ENCODE peak calls at places on chromosomes 16 and 17, in nine cellular contexts. H is DND-41, Q is neural progenitor cell, Y is A673, Z is fibroblast of lung, F is GM23248, P is K562, M is HCT116, I is GM23338. L is an unnamed sample. For H3K36me3, the result is how much of the 10 kb centered on the place peaks cover.

GRCh38 chr17:4576729-4577322 is 7.5 kb upstream of the SMTNL2 start:
- DNase-seq in F (no peak), Y (no peak), H (no peak), Q (peak), I (peak), Z (peak), P (no peak), M (no peak), L (no peak)

GRCh38 chr17:8965394-8966168 is at the start of gene PIK3R5:
- DNase-seq in P (peak), H (peak), M (no peak), Y (no peak), Q (peak), Z (no peak), F (no peak), I (peak), L (no peak)

GRCh38 chr16:30054959-30055553 is 10.5 kb upstream of the ALDOA start:
- DNase-seq in Z (no peak), P (peak), Y (no peak), I (peak), H (peak), Q (peak), M (no peak), F (no peak), L (no peak)

GRCh38 chr16:50505714-50506542 is 42.3 kb upstream of the NKD1 start:
- DNase-seq in F (no peak), Z (no peak), H (no peak), P (no peak), M (no peak), Q (peak), Y (no peak), I (peak), L (no peak)

GRCh38 chr17:53979991-53980390 is 157.3 kb downstream of the KIF2B start:
- DNase-seq in H (no peak), F (no peak), M (no peak), Z (no peak), Q (peak), I (peak), Y (no peak), P (no peak), L (no peak)

GRCh38 chr17:29585080-29585751 is 4.2 kb downstream of the GIT1 start:
- DNase-seq in P (no peak), I (peak), H (no peak), M (no peak), Z (no peak), Q (no peak), F (no peak), Y (no peak), L (no peak)

GRCh38 chr17:13931111-13931526 is 138.2 kb upstream of the COX10 start:
- DNase-seq in Z (peak), H (no peak), I (no peak), P (no peak), M (no peak), F (peak), Q (no peak), Y (no peak), L (no peak)

GRCh38 chr16:78199325-78200022 is 100.0 kb downstream of the WWOX start:
- DNase-seq in P (no peak), F (no peak), Y (no peak), H (no peak), Z (no peak), I (no peak), Q (no peak), M (no peak), L (no peak)

GRCh38 chr17:42180922-42181850 is at the start of gene KCNH4:
- DNase-seq in Q (peak), Z (peak), Y (peak), P (peak), I (peak), F (peak), M (peak), H (peak), L (no peak)
- TF ChIP-seq EZH2 in Q (peak), Z (peak), Y (no peak), P (no peak), I (no peak), F (no peak), M (no peak), H (no peak), L (no peak)

GRCh38 chr17:43349142-43349541 is 49.7 kb upstream of the ARL4D start:
- DNase-seq in Q (no peak), I (no peak), Y (no peak), F (no peak), Z (no peak), M (no peak), P (no peak), H (no peak), L (no peak)
- H3K4me3 ChIP-seq in Q (no peak), I (no peak), Y (no peak), F (no peak), Z (no peak), M (no peak), P (no peak), H (no peak), L (no peak)

DNA sequence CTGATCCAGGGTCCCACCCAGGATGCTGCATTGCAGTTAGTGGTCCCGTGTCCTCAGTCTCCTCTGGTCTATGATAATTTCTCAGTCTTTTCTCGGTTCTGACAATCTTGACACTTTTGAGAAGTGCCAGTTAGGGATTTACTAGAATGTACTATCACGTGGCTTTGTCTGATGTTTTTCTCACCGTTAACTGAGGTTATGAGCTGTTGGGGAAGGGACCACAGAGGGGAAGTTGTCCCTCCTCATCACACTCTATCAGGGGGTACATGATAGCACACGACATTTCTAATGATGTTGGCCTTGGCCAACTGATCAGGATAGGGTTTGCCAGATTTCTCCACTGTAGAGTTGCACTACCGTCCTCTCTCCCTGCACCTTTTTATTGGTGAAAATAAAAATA is 250.9 kb upstream of the SDK2 start:
- DNase-seq in F (no peak), Z (no peak), Y (no peak), I (no peak), Q (no peak), M (no peak), H (no peak), P (no peak), L (no peak)
- H3K36me3 ChIP-seq in F (under half), Z (under half), Y (under half), I (under half), Q (under half), M (under half), H (under half), P (under half), L (under half)

GRCh38 chr17:41800601-41801373 is 11.0 kb downstream of the P3H4 start:
- DNase-seq in Q (peak), Y (no peak), M (peak), P (peak), I (peak), H (no peak), Z (peak), F (peak), L (no peak)

GRCh38 chr17:41801374-41802062 is 10.2 kb downstream of the P3H4 start:
- DNase-seq in M (peak), Z (peak), P (peak), F (peak), Y (peak), Q (peak), H (peak), I (peak), L (no peak)

GRCh38 chr17:41799366-41799765 is 12.4 kb downstream of the P3H4 start:
- DNase-seq in P (no peak), M (no peak), Z (no peak), I (no peak), Y (no peak), Q (no peak), H (no peak), F (no peak), L (no peak)

GRCh38 chr17:41806685-41807445 is 4.9 kb downstream of the P3H4 start:
- DNase-seq in I (no peak), Z (no peak), H (no peak), P (no peak), Q (no peak), Y (no peak), F (no peak), M (no peak), L (no peak)

GRCh38 chr17:41802961-41803682 is 8.6 kb downstream of the P3H4 start:
- DNase-seq in M (no peak), Y (no peak), I (peak), H (no peak), Z (no peak), F (no peak), Q (no peak), P (no peak), L (no peak)
- TF ChIP-seq EZH2 in M (no peak), Y (no peak), I (no peak), H (no peak), Z (no peak), F (no peak), Q (no peak), P (no peak), L (no peak)

GRCh38 chr17:63446218-63446980 is at the start of gene CYB561:
- DNase-seq in M (peak), I (peak), Y (peak), F (peak), Q (peak), H (no peak), P (peak), Z (peak), L (no peak)

GRCh38 chr17:63445571-63446217 is 412 bp downstream of the CYB561 start:
- DNase-seq in P (peak), Z (no peak), F (peak), Y (no peak), Q (peak), M (peak), H (no peak), I (peak), L (no peak)

GRCh38 chr17:63443053-63443452 is 3.1 kb downstream of the CYB561 start:
- DNase-seq in Q (no peak), M (no peak), Y (no peak), H (no peak), F (no peak), P (no peak), I (no peak), Z (no peak), L (no peak)

GRCh38 chr17:63444457-63444856 is 1.6 kb downstream of the CYB561 start:
- DNase-seq in P (no peak), F (no peak), H (no peak), Z (no peak), Y (no peak), Q (no peak), I (no peak), M (no peak), L (no peak)

DNA sequence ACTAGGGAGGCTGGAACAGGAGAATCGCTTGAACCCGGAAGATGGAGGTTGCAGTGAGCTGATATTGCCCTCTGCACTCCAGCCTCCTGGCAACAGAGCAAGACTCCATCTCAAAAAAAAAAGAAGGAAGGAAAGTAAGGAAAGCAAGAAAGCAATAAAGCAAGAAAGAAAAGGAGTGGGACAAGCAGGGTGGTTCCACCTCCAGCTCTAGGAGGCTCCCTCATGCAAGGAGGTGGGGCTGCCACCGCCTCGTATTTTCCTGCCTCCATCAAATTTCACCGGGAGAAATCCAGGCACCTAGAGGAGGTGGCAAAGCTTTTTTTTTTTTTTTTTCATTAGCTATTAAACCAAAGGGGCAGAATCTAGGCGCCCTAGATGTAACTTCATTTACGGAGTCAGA is 1.0 kb downstream of the CYB561 start:
- DNase-seq in Q (no peak), I (no peak), P (no peak), M (no peak), F (peak), Y (no peak), Z (no peak), H (no peak), L (no peak)
- H3K4me3 ChIP-seq in Q (peak), I (peak), P (peak), M (peak), F (peak), Y (no peak), Z (peak), H (no peak), L (no peak)

GRCh38 chr17:42817866-42818265 is 6.2 kb downstream of the BECN1 start:
- DNase-seq in F (peak), Y (no peak), M (no peak), I (no peak), P (no peak), H (no peak), Q (no peak), Z (no peak), L (no peak)
- H3K36me3 ChIP-seq in F (half or more), Y (under half), M (half or more), I (under half), P (half or more), H (half or more), Q (under half), Z (under half), L (half or more)

DNA sequence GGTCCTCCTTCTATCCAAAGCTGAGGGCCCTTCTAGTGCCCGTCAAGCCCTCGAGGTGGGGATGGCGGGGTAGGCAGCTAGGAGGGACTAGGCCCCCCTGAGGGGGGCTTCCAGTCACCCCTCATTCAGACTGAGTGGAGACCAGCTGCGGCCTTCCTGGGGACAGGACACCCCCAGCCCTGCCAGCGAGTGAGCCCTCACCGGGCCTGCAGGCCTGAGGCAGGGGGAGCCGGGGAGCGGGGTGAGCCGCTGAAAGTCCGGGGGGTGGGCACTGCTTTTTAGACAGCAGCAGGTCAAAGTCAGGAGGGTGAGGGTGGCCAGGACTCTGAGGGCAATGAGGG is 8.7 kb upstream of the KREMEN2 start:
- DNase-seq in I (no peak), Q (no peak), Z (no peak), M (no peak), F (no peak), P (no peak), Y (no peak), H (no peak), L (no peak)
- TF ChIP-seq EZH2 in I (no peak), Q (no peak), Z (no peak), M (no peak), F (no peak), P (no peak), Y (no peak), H (no peak), L (no peak)

GRCh38 chr17:2347805-2348685 is 10.7 kb downstream of the SGSM2 start:
- DNase-seq in Z (peak), F (peak), Q (peak), P (no peak), H (no peak), M (no peak), I (peak), Y (peak), L (no peak)
- H3K4me3 ChIP-seq in Z (no peak), F (no peak), Q (peak), P (no peak), H (no peak), M (no peak), I (peak), Y (no peak), L (no peak)

DNA sequence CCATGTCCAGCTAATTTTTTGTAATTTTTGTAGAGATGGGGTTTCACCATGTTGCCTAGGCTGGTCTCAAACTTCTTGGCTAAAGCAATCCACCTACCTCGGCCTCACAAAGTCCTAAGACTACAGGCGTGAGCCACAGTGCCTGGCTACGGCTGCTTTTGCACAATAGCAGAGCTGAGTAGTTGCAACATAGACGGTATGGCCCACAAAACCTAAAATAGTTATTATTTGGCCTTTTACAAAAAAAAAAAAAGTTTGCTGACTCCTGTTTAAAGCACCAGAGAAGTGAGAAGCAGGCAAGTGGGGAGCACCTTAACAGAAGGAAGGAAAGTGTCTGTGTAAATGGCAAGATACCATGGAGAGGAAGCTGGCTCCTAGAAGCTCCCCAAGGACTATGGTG is 5.3 kb upstream of the HSF5 start:
- DNase-seq in P (no peak), M (no peak), I (no peak), Q (no peak), H (no peak), F (no peak), Z (no peak), Y (no peak), L (no peak)
- H3K36me3 ChIP-seq in P (half or more), M (half or more), I (half or more), Q (under half), H (half or more), F (under half), Z (under half), Y (half or more), L (half or more)

GRCh38 chr16:88940196-88941050 is 36.6 kb downstream of the CBFA2T3 start:
- DNase-seq in Q (peak), I (peak), M (no peak), F (peak), Y (no peak), H (peak), Z (no peak), P (no peak), L (no peak)

GRCh38 chr16:88939814-88940195 is 37.2 kb downstream of the CBFA2T3 start:
- DNase-seq in F (no peak), P (no peak), Y (no peak), Q (no peak), M (no peak), H (no peak), Z (no peak), I (peak), L (no peak)

GRCh38 chr16:88938119-88938932 is 38.7 kb downstream of the CBFA2T3 start:
- DNase-seq in H (no peak), M (no peak), F (no peak), P (no peak), Z (no peak), I (no peak), Y (no peak), Q (no peak), L (no peak)

GRCh38 chr16:88936913-88937666 is 39.9 kb downstream of the CBFA2T3 start:
- DNase-seq in H (no peak), P (no peak), Z (no peak), Q (no peak), Y (no peak), F (no peak), M (no peak), I (no peak), L (no peak)

DNA sequence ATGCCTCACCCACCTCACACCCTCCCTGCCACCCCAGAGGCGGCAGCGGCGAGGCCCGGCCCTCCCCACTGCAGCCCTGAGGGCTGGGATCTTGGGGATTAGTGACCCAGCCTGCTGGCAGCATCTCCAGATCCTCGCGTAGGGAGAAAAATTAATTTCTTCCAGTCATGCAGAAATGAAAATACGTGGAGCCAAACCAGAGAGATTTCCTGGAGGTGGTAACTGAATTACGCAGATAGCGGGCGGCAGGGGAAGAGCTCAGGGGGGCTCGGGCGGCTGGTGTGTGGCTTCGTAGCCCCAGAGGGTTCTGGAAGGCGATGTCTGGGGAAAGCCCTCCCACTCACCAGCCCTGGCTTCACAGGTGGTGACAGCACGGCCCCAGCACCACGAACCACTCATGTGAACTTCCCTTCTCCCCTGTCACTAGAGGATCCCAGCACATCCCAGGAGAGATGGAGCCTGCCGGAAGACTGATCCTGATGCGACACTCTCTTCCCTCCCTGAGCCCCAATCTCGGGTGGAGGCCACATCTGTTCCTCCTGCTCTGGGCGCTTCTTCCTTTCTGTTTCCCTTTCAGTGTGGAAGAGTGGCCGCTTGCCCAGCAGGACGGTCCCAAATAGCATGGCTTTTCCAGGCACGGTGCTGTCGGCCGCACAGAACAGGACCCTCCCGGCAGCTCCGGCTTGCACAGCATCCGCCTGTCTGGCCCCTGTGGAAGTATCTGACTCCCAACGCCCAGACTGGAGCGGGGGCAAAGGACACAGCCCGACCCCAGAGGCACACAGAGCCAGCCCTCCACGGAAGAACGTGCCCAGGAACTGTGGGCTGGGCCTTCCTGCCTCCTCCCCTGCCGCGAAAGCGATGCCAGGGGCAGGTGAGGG is 37.8 kb downstream of the CBFA2T3 start:
- DNase-seq in F (peak), M (no peak), Q (no peak), Y (no peak), P (no peak), H (no peak), Z (no peak), I (no peak), L (no peak)
- TF ChIP-seq EZH2 in F (peak), M (no peak), Q (no peak), Y (no peak), P (no peak), H (no peak), Z (peak), I (no peak), L (no peak)

L was measured in SK-N-MC.